ENCODE peak calls at places on chromosomes 13 and 19, in six cellular contexts. H is trophoblast cell, W is IMR-90, Y is mesenchymal stem cell, T is H1, N is mesendoderm. J is an unnamed sample. For H3K27me3 and H3K36me3, the result is how much of the 10 kb centered on the place peaks cover.

GRCh38 chr19:33819875-33820781 is 23.5 kb downstream of the KCTD15 start:
- DNase-seq in N (peak), H (peak), T (no peak), W (peak), Y (peak), J (peak)

GRCh38 chr13:40061466-40062450 is 406.3 kb downstream of the COG6 start:
- DNase-seq in N (no peak), W (no peak), Y (no peak), T (no peak), H (no peak), J (no peak)

GRCh38 chr13:71828564-71828963 is 38.4 kb downstream of the DACH1 start:
- DNase-seq in T (no peak), H (no peak), Y (peak), W (no peak), N (no peak), J (no peak)

GRCh38 chr19:51771369-51771768 is 10.4 kb downstream of the FPR2 start:
- DNase-seq in H (peak), Y (no peak), N (no peak), T (no peak), W (no peak), J (no peak)

GRCh38 chr13:46307554-46307953 is 79.5 kb downstream of the RUBCNL start:
- DNase-seq in H (no peak), T (no peak), W (no peak), Y (no peak), N (no peak), J (no peak)

GRCh38 chr19:12113121-12113520 is 27.0 kb downstream of the ZNF20 start:
- DNase-seq in N (no peak), Y (no peak), H (peak), T (no peak), W (no peak), J (no peak)

GRCh38 chr19:15464394-15465385 is at the start of gene RASAL3:
- DNase-seq in H (no peak), Y (no peak), T (no peak), N (no peak), W (no peak), J (no peak)

GRCh38 chr19:2648099-2648498 is 54.4 kb downstream of the GNG7 start:
- DNase-seq in H (no peak), W (no peak), T (no peak), N (no peak), Y (no peak), J (no peak)

GRCh38 chr19:38470788-38471480 is 37.4 kb downstream of the RYR1 start:
- DNase-seq in W (no peak), H (no peak), N (peak), Y (no peak), T (no peak), J (no peak)

GRCh38 chr19:48739400-48739825 is 997 bp downstream of the RASIP1 start:
- DNase-seq in W (no peak), N (no peak), T (no peak), Y (no peak), H (no peak), J (no peak)

GRCh38 chr19:36876993-36877938 is 26.6 kb downstream of the ZNF345 start:
- DNase-seq in H (peak), Y (peak), T (no peak), W (no peak), N (peak), J (no peak)

GRCh38 chr19:34148672-34149185 is 23.6 kb upstream of the LSM14A start:
- DNase-seq in H (no peak), T (no peak), W (no peak), Y (no peak), N (no peak), J (no peak)

GRCh38 chr19:57103573-57104277 is 16.1 kb upstream of the USP29 start:
- DNase-seq in H (peak), N (peak), Y (peak), W (peak), T (no peak), J (peak)

GRCh38 chr13:79194272-79194671 is 211.8 kb downstream of the RBM26 start:
- DNase-seq in W (no peak), T (no peak), N (no peak), H (no peak), Y (no peak), J (no peak)

GRCh38 chr19:2462635-2463421 is 6.1 kb upstream of the LMNB2 start:
- DNase-seq in W (peak), Y (peak), N (peak), H (peak), T (peak), J (peak)

GRCh38 chr13:106367361-106367781 is 168.1 kb downstream of the EFNB2 start:
- DNase-seq in H (no peak), T (no peak), Y (no peak), W (no peak), N (no peak), J (no peak)

GRCh38 chr13:26480246-26480855 is 77.1 kb upstream of the WASF3 start:
- DNase-seq in N (no peak), Y (no peak), T (no peak), H (peak), W (peak), J (no peak)

GRCh38 chr19:12163841-12164240 is 945 bp downstream of the ZNF136 start:
- DNase-seq in W (peak), T (no peak), N (no peak), Y (peak), H (peak), J (no peak)

GRCh38 chr19:43305642-43306041 is 36.3 kb upstream of the PSG9 start:
- DNase-seq in T (no peak), H (no peak), W (no peak), Y (no peak), N (no peak), J (no peak)

GRCh38 chr13:46571189-46571901 is 18.4 kb downstream of the LRCH1 start:
- DNase-seq in H (peak), T (no peak), N (peak), W (peak), Y (peak), J (no peak)

GRCh38 chr13:50581586-50582196 is 261.8 kb downstream of the DLEU7 start:
- DNase-seq in T (no peak), H (no peak), Y (no peak), N (no peak), W (no peak), J (no peak)

GRCh38 chr13:35832551-35832950 is 298.6 kb downstream of the DCLK1 start:
- DNase-seq in T (no peak), W (peak), N (peak), Y (no peak), H (peak), J (no peak)

GRCh38 chr19:40754611-40755247 is 3.7 kb downstream of the SNRPA start:
- DNase-seq in H (peak), Y (peak), W (peak), N (no peak), T (no peak), J (no peak)

GRCh38 chr13:77437267-77437666 is 98.2 kb upstream of the SCEL start:
- DNase-seq in H (no peak), W (no peak), T (no peak), Y (no peak), N (no peak), J (no peak)

GRCh38 chr19:31499826-31500539 is 150.7 kb upstream of the TSHZ3 start:
- DNase-seq in H (no peak), Y (no peak), T (no peak), W (no peak), N (no peak), J (no peak)

GRCh38 chr19:5281588-5281987 is 59.0 kb downstream of the PTPRS start:
- DNase-seq in T (no peak), Y (no peak), W (no peak), H (peak), N (no peak), J (no peak)

GRCh38 chr19:15629003-15629880 is 11.5 kb upstream of the CYP4F3 start:
- DNase-seq in T (no peak), N (peak), Y (no peak), W (peak), H (peak), J (peak)

GRCh38 chr13:73416093-73416492 is 357.3 kb downstream of the KLF5 start:
- DNase-seq in W (no peak), N (peak), T (no peak), Y (peak), H (peak), J (no peak)

GRCh38 chr13:78247362-78247761 is 328.7 kb upstream of the EDNRB start:
- DNase-seq in W (no peak), Y (no peak), H (no peak), T (no peak), N (no peak), J (no peak)

DNA sequence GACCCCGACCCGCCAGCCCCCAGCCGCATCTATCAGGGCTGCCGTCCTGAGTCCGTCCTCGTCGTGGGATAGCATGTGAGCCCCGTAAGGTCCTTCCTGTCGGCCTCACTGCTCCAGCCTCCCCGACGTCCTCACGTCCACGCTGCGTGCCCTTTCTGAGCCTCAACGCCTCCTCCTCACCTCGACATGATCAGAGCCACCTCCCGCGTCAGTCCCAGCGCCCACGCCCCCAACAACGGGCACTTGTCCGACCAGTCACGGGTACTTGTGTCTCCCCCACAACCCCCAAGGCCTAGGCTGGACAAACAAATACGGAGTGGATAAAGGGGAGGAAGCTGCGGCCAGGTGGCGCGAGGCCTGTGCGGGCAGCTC is 665 bp downstream of the ZNF497 start:
- DNase-seq in H (no peak), N (peak), W (peak), T (no peak), Y (no peak), J (peak)
- H3K18ac ChIP-seq in H (peak), N (no peak), W (peak), T (peak), Y (peak), J (peak)

DNA sequence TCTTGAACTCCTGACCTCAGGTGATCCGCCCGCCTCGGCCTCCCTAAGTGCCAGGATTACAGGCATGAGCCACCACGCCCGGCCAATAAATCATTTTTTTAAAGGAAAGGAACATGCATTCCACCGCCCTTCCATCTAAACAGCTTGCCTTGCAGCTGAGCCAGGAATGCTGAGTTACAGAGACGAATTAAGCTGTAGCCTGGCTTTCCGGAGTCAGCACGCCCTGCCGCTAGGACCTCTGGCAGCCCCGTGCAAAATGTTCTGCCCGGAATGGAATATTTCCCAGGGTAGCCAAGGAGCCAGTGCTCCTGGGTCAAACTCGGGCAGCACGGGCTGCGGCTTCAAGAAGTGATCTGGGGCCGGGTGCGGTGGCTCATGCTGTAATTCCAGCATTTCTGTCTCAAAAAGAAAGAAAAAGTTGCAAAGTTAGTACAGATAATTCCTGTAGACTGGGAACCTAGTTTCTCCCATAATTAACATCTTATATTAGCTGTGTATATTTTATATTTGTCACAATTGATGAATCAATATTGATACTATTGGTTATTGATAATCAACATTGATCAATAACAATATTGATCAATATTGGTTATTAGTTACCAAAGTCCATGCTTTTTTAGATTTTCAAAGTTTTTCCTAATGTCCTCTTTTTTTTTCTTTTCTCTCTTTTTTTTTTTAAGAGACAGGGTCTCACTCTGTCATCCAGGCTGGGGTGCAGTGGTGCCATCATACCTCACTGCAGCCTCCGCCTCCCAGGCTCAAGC is 19.2 kb downstream of the ATCAY start:
- DNase-seq in Y (no peak), H (no peak), T (no peak), W (no peak), N (no peak), J (no peak)
- H3K27me3 ChIP-seq in Y (under half), H (under half), T (under half), W (under half), N (under half), J (under half)

GRCh38 chr19:23772668-23773063 is 14.0 kb upstream of the ZNF681 start:
- DNase-seq in N (no peak), W (no peak), Y (no peak), T (no peak), H (no peak), J (no peak)
- H3K36me3 ChIP-seq in N (under half), W (under half), Y (under half), T (under half), H (under half), J (half or more)

GRCh38 chr19:47158879-47159509 is 28.4 kb downstream of the SAE1 start:
- DNase-seq in T (no peak), H (peak), Y (no peak), N (no peak), W (peak), J (no peak)

GRCh38 chr19:47157455-47158321 is 27.1 kb downstream of the SAE1 start:
- DNase-seq in T (peak), H (peak), W (peak), Y (peak), N (peak), J (peak)

GRCh38 chr19:47156861-47157454 is 26.3 kb downstream of the SAE1 start:
- DNase-seq in Y (peak), T (no peak), W (no peak), N (no peak), H (no peak), J (no peak)

GRCh38 chr19:47155141-47155540 is 24.5 kb downstream of the SAE1 start:
- DNase-seq in W (no peak), Y (no peak), N (no peak), T (no peak), H (no peak), J (no peak)

GRCh38 chr19:47158367-47158791 is 27.7 kb downstream of the SAE1 start:
- DNase-seq in H (no peak), W (no peak), T (no peak), Y (no peak), N (no peak), J (no peak)
- H3K18ac ChIP-seq in H (peak), W (peak), T (peak), Y (no peak), N (peak), J (no peak)

DNA sequence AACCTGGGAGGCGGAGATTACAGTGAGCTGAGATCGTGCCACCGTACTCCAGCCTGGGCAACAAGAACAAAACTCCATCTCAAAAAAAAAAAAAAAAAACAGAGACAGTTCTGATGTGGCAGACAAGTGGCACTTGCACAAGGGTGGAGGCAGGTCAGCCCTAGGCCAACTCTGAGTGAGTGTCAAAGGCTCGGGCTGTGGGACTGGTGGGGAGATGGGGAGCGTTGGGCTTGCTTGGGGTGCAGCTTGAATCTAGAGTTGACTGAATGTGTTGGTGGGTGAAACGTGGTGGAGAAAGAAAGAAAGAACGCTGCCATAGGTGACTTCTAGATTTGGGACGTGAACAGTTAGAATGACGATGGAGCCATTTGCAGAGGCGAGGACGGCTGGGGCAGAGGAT is 121.3 kb upstream of the SPACA7 start:
- DNase-seq in T (no peak), Y (no peak), H (no peak), W (no peak), N (no peak), J (no peak)
- H3K27me3 ChIP-seq in T (under half), Y (under half), H (under half), W (under half), N (under half), J (under half)

GRCh38 chr19:45267296-45267695 is 16.2 kb downstream of the MARK4 start:
- DNase-seq in Y (no peak), N (no peak), T (no peak), W (no peak), H (peak), J (no peak)
- H3K36me3 ChIP-seq in Y (half or more), N (under half), T (under half), W (under half), H (half or more), J (under half)

GRCh38 chr19:35497406-35497805 is 7.1 kb upstream of the KRTDAP start:
- DNase-seq in N (no peak), W (no peak), H (no peak), T (no peak), Y (no peak), J (no peak)
- H3K18ac ChIP-seq in N (no peak), W (no peak), H (no peak), T (no peak), Y (no peak), J (no peak)

GRCh38 chr13:21677075-21677628 is 6.3 kb downstream of the FGF9 start:
- DNase-seq in Y (no peak), N (no peak), H (no peak), W (no peak), T (no peak), J (no peak)
- H3K27me3 ChIP-seq in Y (half or more), N (under half), H (half or more), W (under half), T (under half), J (under half)

GRCh38 chr13:41976491-41976890 is 15.6 kb upstream of the VWA8 start:
- DNase-seq in W (no peak), T (no peak), Y (no peak), H (no peak), N (peak), J (no peak)
- H3K36me3 ChIP-seq in W (under half), T (under half), Y (under half), H (under half), N (under half), J (under half)

DNA sequence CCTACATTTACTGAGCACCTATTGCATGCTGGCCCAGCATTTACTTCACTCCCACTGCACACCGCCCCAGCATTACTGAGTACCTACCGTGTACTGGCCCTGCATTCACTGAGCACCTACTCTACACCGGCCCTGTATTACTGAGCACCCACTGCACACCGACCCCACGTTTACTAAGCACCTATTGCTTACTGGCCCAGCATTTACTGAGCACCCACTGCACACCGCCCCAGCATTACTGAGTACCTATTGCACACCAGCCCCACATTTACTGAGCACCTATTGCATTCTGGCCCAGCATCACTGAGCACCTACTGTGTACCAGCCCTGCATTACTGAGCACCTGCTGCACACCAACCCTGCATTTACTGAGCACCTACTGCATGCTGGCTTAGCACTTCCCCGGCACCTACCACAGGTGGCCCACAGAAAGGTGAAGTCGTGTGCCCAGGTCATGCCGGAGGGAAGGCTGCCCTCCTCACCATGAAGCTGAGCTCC is 6.9 kb downstream of the TPGS1 start:
- DNase-seq in N (no peak), W (no peak), Y (no peak), H (no peak), T (no peak), J (no peak)
- H3K18ac ChIP-seq in N (no peak), W (no peak), Y (no peak), H (no peak), T (no peak), J (peak)

J was measured in neuronal stem cell.